ENCODE peak calls at places on chromosomes 12 and 14, in four cellular contexts. One of them, this sample, is unnamed.

GRCh38 chr12:31861360-31861759 is 97.9 kb upstream of the RESF1 start:
- DNase-seq in left cardiac atrium: no peak
- DNase-seq in naive thymus-derived CD8-positive, alpha-beta T cell: no peak
- DNase-seq in iris pigment epithelial cell: peak
- DNase-seq in this sample: no peak

GRCh38 chr12:49955899-49956662 is 5.5 kb downstream of the AQP2 start:
- DNase-seq in left cardiac atrium: no peak
- DNase-seq in naive thymus-derived CD8-positive, alpha-beta T cell: no peak
- DNase-seq in iris pigment epithelial cell: no peak
- DNase-seq in this sample: no peak

GRCh38 chr14:73770977-73771847 is 57.0 kb upstream of the PNMA1 start:
- DNase-seq in left cardiac atrium: no peak
- DNase-seq in iris pigment epithelial cell: no peak
- DNase-seq in naive thymus-derived CD8-positive, alpha-beta T cell: no peak
- DNase-seq in this sample: no peak

GRCh38 chr12:108714866-108715265 is 16.5 kb downstream of the CORO1C start:
- DNase-seq in iris pigment epithelial cell: no peak
- DNase-seq in left cardiac atrium: no peak
- DNase-seq in naive thymus-derived CD8-positive, alpha-beta T cell: no peak
- DNase-seq in this sample: no peak

GRCh38 chr12:106033161-106033675 is 105.5 kb downstream of the NUAK1 start:
- DNase-seq in iris pigment epithelial cell: no peak
- DNase-seq in naive thymus-derived CD8-positive, alpha-beta T cell: no peak
- DNase-seq in left cardiac atrium: no peak
- DNase-seq in this sample: no peak

GRCh38 chr14:74509587-74510210 is 16.1 kb downstream of the ISCA2 start:
- DNase-seq in left cardiac atrium: no peak
- DNase-seq in naive thymus-derived CD8-positive, alpha-beta T cell: no peak
- DNase-seq in iris pigment epithelial cell: no peak
- DNase-seq in this sample: peak

GRCh38 chr12:92551853-92552397 is 150.9 kb upstream of the PLEKHG7 start:
- DNase-seq in naive thymus-derived CD8-positive, alpha-beta T cell: no peak
- DNase-seq in iris pigment epithelial cell: peak
- DNase-seq in left cardiac atrium: no peak
- DNase-seq in this sample: no peak

GRCh38 chr12:33605776-33606175 is 166.2 kb upstream of the SYT10 start:
- DNase-seq in naive thymus-derived CD8-positive, alpha-beta T cell: no peak
- DNase-seq in iris pigment epithelial cell: peak
- DNase-seq in left cardiac atrium: no peak
- DNase-seq in this sample: no peak

GRCh38 chr12:63826002-63826585 is 18.4 kb upstream of the SRGAP1 start:
- DNase-seq in iris pigment epithelial cell: peak
- DNase-seq in left cardiac atrium: no peak
- DNase-seq in naive thymus-derived CD8-positive, alpha-beta T cell: no peak
- DNase-seq in this sample: no peak

GRCh38 chr12:5003025-5003666 is 40.5 kb upstream of the KCNA5 start:
- DNase-seq in naive thymus-derived CD8-positive, alpha-beta T cell: no peak
- DNase-seq in iris pigment epithelial cell: peak
- DNase-seq in left cardiac atrium: peak
- DNase-seq in this sample: peak

GRCh38 chr14:27605298-27605697 is 1007.5 kb upstream of the NOVA1 start:
- DNase-seq in naive thymus-derived CD8-positive, alpha-beta T cell: no peak
- DNase-seq in iris pigment epithelial cell: no peak
- DNase-seq in left cardiac atrium: no peak
- DNase-seq in this sample: no peak

GRCh38 chr12:3745152-3745551 is 7.8 kb downstream of the CRACR2A start:
- DNase-seq in left cardiac atrium: no peak
- DNase-seq in iris pigment epithelial cell: no peak
- DNase-seq in naive thymus-derived CD8-positive, alpha-beta T cell: no peak
- DNase-seq in this sample: no peak

GRCh38 chr14:53757732-53758131 is 198.9 kb downstream of the BMP4 start:
- DNase-seq in iris pigment epithelial cell: no peak
- DNase-seq in left cardiac atrium: no peak
- DNase-seq in naive thymus-derived CD8-positive, alpha-beta T cell: no peak
- DNase-seq in this sample: no peak

GRCh38 chr12:9870311-9870866 is 1.2 kb upstream of the CLEC2B start:
- DNase-seq in naive thymus-derived CD8-positive, alpha-beta T cell: no peak
- DNase-seq in iris pigment epithelial cell: peak
- DNase-seq in left cardiac atrium: no peak
- DNase-seq in this sample: no peak

GRCh38 chr12:131218291-131219172 is 264.8 kb downstream of the ADGRD1 start:
- DNase-seq in iris pigment epithelial cell: no peak
- DNase-seq in naive thymus-derived CD8-positive, alpha-beta T cell: no peak
- DNase-seq in left cardiac atrium: no peak
- DNase-seq in this sample: peak

GRCh38 chr12:131988054-131988796 is 38.5 kb downstream of the EP400 start:
- DNase-seq in iris pigment epithelial cell: no peak
- DNase-seq in naive thymus-derived CD8-positive, alpha-beta T cell: no peak
- DNase-seq in left cardiac atrium: no peak
- DNase-seq in this sample: no peak

GRCh38 chr12:113207621-113208040 is 13.6 kb upstream of the TPCN1 start:
- DNase-seq in left cardiac atrium: no peak
- DNase-seq in iris pigment epithelial cell: no peak
- DNase-seq in naive thymus-derived CD8-positive, alpha-beta T cell: peak
- DNase-seq in this sample: no peak

GRCh38 chr12:51832708-51833107 is 15.8 kb downstream of the FIGNL2 start:
- DNase-seq in naive thymus-derived CD8-positive, alpha-beta T cell: no peak
- DNase-seq in left cardiac atrium: no peak
- DNase-seq in iris pigment epithelial cell: no peak
- DNase-seq in this sample: no peak

GRCh38 chr14:75294649-75295033 is 16.0 kb downstream of the FOS start:
- DNase-seq in iris pigment epithelial cell: no peak
- DNase-seq in naive thymus-derived CD8-positive, alpha-beta T cell: no peak
- DNase-seq in left cardiac atrium: no peak
- DNase-seq in this sample: no peak

GRCh38 chr12:49190317-49190716 is 1.4 kb upstream of the TUBA1A start:
- DNase-seq in naive thymus-derived CD8-positive, alpha-beta T cell: no peak
- DNase-seq in left cardiac atrium: no peak
- DNase-seq in iris pigment epithelial cell: no peak
- DNase-seq in this sample: no peak

This sample was measured in cardiac septum.